ENCODE peak calls at places on chromosomes 11 and 22, in ten cellular contexts. One of them, this sample, is unnamed.

GRCh38 chr11:26483101-26483500 is 89.0 kb downstream of the MUC15 start:
- DNase-seq in fibroblast of lung: peak
- DNase-seq in ovary: no peak
- DNase-seq in fibroblast of pulmonary artery: no peak
- DNase-seq in GM23248: peak
- DNase-seq in NB4: no peak
- DNase-seq in brain microvascular endothelial cell: peak
- DNase-seq in IMR-90: no peak
- DNase-seq in testis: no peak
- DNase-seq in BJ: no peak
- DNase-seq in this sample: no peak

GRCh38 chr11:67113231-67113721 is 5.8 kb upstream of the KDM2A start:
- DNase-seq in fibroblast of lung: no peak
- DNase-seq in ovary: no peak
- DNase-seq in fibroblast of pulmonary artery: no peak
- DNase-seq in GM23248: no peak
- DNase-seq in NB4: peak
- DNase-seq in brain microvascular endothelial cell: no peak
- DNase-seq in IMR-90: no peak
- DNase-seq in testis: no peak
- DNase-seq in BJ: no peak
- DNase-seq in this sample: no peak

GRCh38 chr11:76310832-76311231 is 70.1 kb downstream of the THAP12 start:
- DNase-seq in fibroblast of lung: no peak
- DNase-seq in ovary: no peak
- DNase-seq in fibroblast of pulmonary artery: no peak
- DNase-seq in GM23248: no peak
- DNase-seq in NB4: no peak
- DNase-seq in brain microvascular endothelial cell: no peak
- DNase-seq in IMR-90: no peak
- DNase-seq in testis: no peak
- DNase-seq in BJ: no peak
- DNase-seq in this sample: no peak

GRCh38 chr11:126978911-126979310 is 21.7 kb downstream of the KIRREL3 start:
- DNase-seq in fibroblast of lung: no peak
- DNase-seq in ovary: no peak
- DNase-seq in fibroblast of pulmonary artery: no peak
- DNase-seq in GM23248: no peak
- DNase-seq in NB4: no peak
- DNase-seq in brain microvascular endothelial cell: no peak
- DNase-seq in IMR-90: no peak
- DNase-seq in testis: no peak
- DNase-seq in BJ: no peak
- DNase-seq in this sample: no peak

GRCh38 chr22:23054531-23055257 is 15.6 kb upstream of the GNAZ start:
- DNase-seq in fibroblast of lung: no peak
- DNase-seq in ovary: no peak
- DNase-seq in fibroblast of pulmonary artery: no peak
- DNase-seq in GM23248: no peak
- DNase-seq in NB4: no peak
- DNase-seq in brain microvascular endothelial cell: no peak
- DNase-seq in IMR-90: no peak
- DNase-seq in testis: peak
- DNase-seq in BJ: no peak
- DNase-seq in this sample: no peak

GRCh38 chr22:47351836-47352579 is 589.6 kb downstream of the TBC1D22A start:
- DNase-seq in fibroblast of lung: no peak
- DNase-seq in ovary: no peak
- DNase-seq in fibroblast of pulmonary artery: no peak
- DNase-seq in GM23248: no peak
- DNase-seq in NB4: no peak
- DNase-seq in brain microvascular endothelial cell: no peak
- DNase-seq in IMR-90: no peak
- DNase-seq in testis: peak
- DNase-seq in BJ: no peak
- DNase-seq in this sample: no peak

GRCh38 chr22:43992331-43992821 is 31.7 kb upstream of the PARVB start:
- DNase-seq in fibroblast of lung: peak
- DNase-seq in ovary: no peak
- DNase-seq in fibroblast of pulmonary artery: no peak
- DNase-seq in GM23248: peak
- DNase-seq in NB4: no peak
- DNase-seq in brain microvascular endothelial cell: peak
- DNase-seq in IMR-90: peak
- DNase-seq in testis: no peak
- DNase-seq in BJ: peak
- DNase-seq in this sample: no peak

GRCh38 chr22:46696225-46696518 is 41.9 kb downstream of the CERK start:
- DNase-seq in fibroblast of lung: no peak
- DNase-seq in ovary: no peak
- DNase-seq in fibroblast of pulmonary artery: no peak
- DNase-seq in GM23248: no peak
- DNase-seq in NB4: no peak
- DNase-seq in brain microvascular endothelial cell: no peak
- DNase-seq in IMR-90: no peak
- DNase-seq in testis: no peak
- DNase-seq in BJ: no peak
- DNase-seq in this sample: no peak

GRCh38 chr11:115530752-115531151 is 26.5 kb upstream of the CADM1 start:
- DNase-seq in fibroblast of lung: no peak
- DNase-seq in ovary: no peak
- DNase-seq in fibroblast of pulmonary artery: no peak
- DNase-seq in GM23248: no peak
- DNase-seq in NB4: peak
- DNase-seq in brain microvascular endothelial cell: no peak
- DNase-seq in IMR-90: no peak
- DNase-seq in testis: peak
- DNase-seq in BJ: no peak
- DNase-seq in this sample: no peak

GRCh38 chr11:98536023-98536422 is 484.7 kb upstream of the CNTN5 start:
- DNase-seq in fibroblast of lung: no peak
- DNase-seq in ovary: no peak
- DNase-seq in fibroblast of pulmonary artery: no peak
- DNase-seq in GM23248: no peak
- DNase-seq in NB4: no peak
- DNase-seq in brain microvascular endothelial cell: no peak
- DNase-seq in IMR-90: no peak
- DNase-seq in testis: no peak
- DNase-seq in BJ: no peak
- DNase-seq in this sample: no peak

DNA sequence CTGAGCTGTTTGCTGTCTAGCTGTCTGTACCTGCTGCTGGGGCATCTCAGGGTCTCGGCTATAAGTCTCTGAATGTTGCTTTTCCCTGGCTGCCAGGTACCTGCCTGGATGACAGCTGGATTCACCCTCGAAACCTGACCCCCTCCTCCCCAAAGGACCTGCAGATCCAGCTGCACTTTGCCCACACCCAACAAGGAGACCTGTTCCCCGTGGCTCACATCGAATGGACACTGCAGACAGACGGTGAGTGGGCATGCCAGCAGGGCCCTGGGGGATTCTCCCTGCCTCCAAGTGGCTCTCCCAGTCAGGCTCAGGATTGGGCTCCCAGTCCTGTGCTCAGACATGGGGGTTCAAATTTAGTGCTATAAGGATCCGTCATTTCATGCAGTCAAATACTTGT is 12.9 kb downstream of the IL17RA start:
- DNase-seq in fibroblast of lung: no peak
- DNase-seq in ovary: no peak
- DNase-seq in fibroblast of pulmonary artery: no peak
- DNase-seq in GM23248: no peak
- DNase-seq in NB4: no peak
- DNase-seq in brain microvascular endothelial cell: no peak
- DNase-seq in IMR-90: no peak
- DNase-seq in testis: no peak
- DNase-seq in BJ: no peak
- DNase-seq in this sample: no peak
- H3K4me3 ChIP-seq in fibroblast of lung: no peak
- H3K4me3 ChIP-seq in ovary: no peak
- H3K4me3 ChIP-seq in fibroblast of pulmonary artery: no peak
- H3K4me3 ChIP-seq in GM23248: no peak
- H3K4me3 ChIP-seq in NB4: no peak
- H3K4me3 ChIP-seq in brain microvascular endothelial cell: no peak
- H3K4me3 ChIP-seq in IMR-90: no peak
- H3K4me3 ChIP-seq in testis: no peak
- H3K4me3 ChIP-seq in BJ: no peak
- H3K4me3 ChIP-seq in this sample: no peak

DNA sequence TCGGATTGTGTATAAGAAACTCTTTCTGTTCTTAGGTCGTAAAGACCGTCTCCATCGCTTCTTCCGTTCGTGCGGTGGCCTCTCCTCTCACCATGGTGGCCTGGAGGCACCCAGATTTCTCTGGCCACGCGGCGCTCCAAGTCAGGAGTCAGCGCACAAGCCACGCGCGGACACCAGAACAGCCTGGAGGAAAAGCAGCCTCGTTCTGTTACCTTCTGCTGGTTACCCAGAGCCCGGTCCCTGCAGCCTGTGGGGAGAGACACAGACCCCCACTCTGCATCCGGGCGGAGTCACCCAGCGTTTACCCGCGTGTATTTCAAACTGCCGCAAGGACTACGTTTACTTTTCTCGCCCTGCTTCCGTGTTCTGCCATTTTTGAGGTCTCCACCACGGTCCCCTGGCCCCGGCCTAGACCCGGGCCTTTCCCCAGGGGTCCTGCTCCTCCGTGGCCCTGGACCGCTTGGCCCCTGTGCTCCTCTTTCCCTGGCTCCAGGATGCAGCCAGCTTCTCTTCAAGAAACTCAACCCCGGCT is 776.1 kb downstream of the BRD1 start:
- DNase-seq in fibroblast of lung: no peak
- DNase-seq in ovary: no peak
- DNase-seq in fibroblast of pulmonary artery: no peak
- DNase-seq in GM23248: no peak
- DNase-seq in NB4: no peak
- DNase-seq in brain microvascular endothelial cell: no peak
- DNase-seq in IMR-90: no peak
- DNase-seq in testis: no peak
- DNase-seq in BJ: no peak
- DNase-seq in this sample: no peak
- H3K4me3 ChIP-seq in fibroblast of lung: no peak
- H3K4me3 ChIP-seq in ovary: no peak
- H3K4me3 ChIP-seq in fibroblast of pulmonary artery: no peak
- H3K4me3 ChIP-seq in GM23248: no peak
- H3K4me3 ChIP-seq in NB4: no peak
- H3K4me3 ChIP-seq in brain microvascular endothelial cell: no peak
- H3K4me3 ChIP-seq in IMR-90: peak
- H3K4me3 ChIP-seq in testis: peak
- H3K4me3 ChIP-seq in BJ: no peak
- H3K4me3 ChIP-seq in this sample: no peak

GRCh38 chr11:87013852-87014251 is 23.9 kb upstream of the TMEM135 start:
- DNase-seq in fibroblast of lung: peak
- DNase-seq in ovary: peak
- DNase-seq in fibroblast of pulmonary artery: peak
- DNase-seq in GM23248: no peak
- DNase-seq in NB4: no peak
- DNase-seq in brain microvascular endothelial cell: no peak
- DNase-seq in IMR-90: no peak
- DNase-seq in testis: no peak
- DNase-seq in BJ: no peak
- DNase-seq in this sample: no peak
- H3K4me3 ChIP-seq in fibroblast of lung: no peak
- H3K4me3 ChIP-seq in ovary: no peak
- H3K4me3 ChIP-seq in fibroblast of pulmonary artery: no peak
- H3K4me3 ChIP-seq in GM23248: no peak
- H3K4me3 ChIP-seq in NB4: no peak
- H3K4me3 ChIP-seq in brain microvascular endothelial cell: no peak
- H3K4me3 ChIP-seq in IMR-90: no peak
- H3K4me3 ChIP-seq in testis: no peak
- H3K4me3 ChIP-seq in BJ: no peak
- H3K4me3 ChIP-seq in this sample: no peak

DNA sequence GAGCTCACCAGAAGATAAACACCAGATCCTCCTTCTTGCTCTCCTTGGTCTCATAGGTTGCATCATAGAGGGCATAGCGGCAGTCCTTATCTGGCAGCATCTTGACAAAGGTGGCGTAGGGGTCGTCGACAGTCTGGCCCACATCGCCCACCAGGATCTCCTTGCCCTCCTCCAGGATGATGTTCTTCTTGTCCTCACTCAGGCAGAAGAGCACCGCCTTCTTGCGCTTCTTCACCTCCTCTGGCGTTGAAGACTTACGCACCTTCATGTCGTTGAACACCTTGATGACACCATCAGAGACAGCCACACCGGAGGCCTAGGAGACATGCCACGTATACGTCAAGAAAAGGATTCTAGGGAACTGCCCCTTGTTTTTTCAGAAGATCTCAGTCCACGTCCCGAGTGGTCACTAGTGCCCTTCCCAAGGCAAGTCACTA is 2.0 kb downstream of the CFL1 start:
- DNase-seq in fibroblast of lung: no peak
- DNase-seq in ovary: peak
- DNase-seq in fibroblast of pulmonary artery: no peak
- DNase-seq in GM23248: no peak
- DNase-seq in NB4: no peak
- DNase-seq in brain microvascular endothelial cell: no peak
- DNase-seq in IMR-90: no peak
- DNase-seq in testis: no peak
- DNase-seq in BJ: no peak
- DNase-seq in this sample: no peak
- H3K4me3 ChIP-seq in fibroblast of lung: peak
- H3K4me3 ChIP-seq in ovary: no peak
- H3K4me3 ChIP-seq in fibroblast of pulmonary artery: peak
- H3K4me3 ChIP-seq in GM23248: peak
- H3K4me3 ChIP-seq in NB4: peak
- H3K4me3 ChIP-seq in brain microvascular endothelial cell: peak
- H3K4me3 ChIP-seq in IMR-90: peak
- H3K4me3 ChIP-seq in testis: no peak
- H3K4me3 ChIP-seq in BJ: peak
- H3K4me3 ChIP-seq in this sample: peak

GRCh38 chr22:20130319-20130718 is 1.3 kb upstream of the ZDHHC8 start:
- DNase-seq in fibroblast of lung: no peak
- DNase-seq in ovary: no peak
- DNase-seq in fibroblast of pulmonary artery: no peak
- DNase-seq in GM23248: no peak
- DNase-seq in NB4: no peak
- DNase-seq in brain microvascular endothelial cell: no peak
- DNase-seq in IMR-90: no peak
- DNase-seq in testis: no peak
- DNase-seq in BJ: no peak
- DNase-seq in this sample: no peak
- H3K4me3 ChIP-seq in fibroblast of lung: no peak
- H3K4me3 ChIP-seq in ovary: no peak
- H3K4me3 ChIP-seq in fibroblast of pulmonary artery: no peak
- H3K4me3 ChIP-seq in GM23248: no peak
- H3K4me3 ChIP-seq in NB4: no peak
- H3K4me3 ChIP-seq in brain microvascular endothelial cell: no peak
- H3K4me3 ChIP-seq in IMR-90: no peak
- H3K4me3 ChIP-seq in testis: no peak
- H3K4me3 ChIP-seq in BJ: no peak
- H3K4me3 ChIP-seq in this sample: no peak